ENCODE peak calls at places on chromosome 20, in eight cellular contexts. One of them, this sample, is unnamed.

GRCh38 chr20:32362924-32363364 is 4.8 kb downstream of the ASXL1 start:
- DNase-seq in heart right ventricle: no peak
- DNase-seq in adipocyte: no peak
- DNase-seq in spleen: no peak
- DNase-seq in psoas muscle: no peak
- DNase-seq in left lung: no peak
- DNase-seq in mesendoderm: no peak
- DNase-seq in HepG2: peak; percentile 54
- DNase-seq in this sample: no peak

GRCh38 chr20:35831029-35831428 is 59.2 kb downstream of the PHF20 start:
- DNase-seq in heart right ventricle: no peak
- DNase-seq in adipocyte: peak; percentile 4
- DNase-seq in spleen: no peak
- DNase-seq in psoas muscle: no peak
- DNase-seq in left lung: no peak
- DNase-seq in mesendoderm: no peak
- DNase-seq in HepG2: no peak
- DNase-seq in this sample: no peak

GRCh38 chr20:56829788-56830385 is 200.8 kb downstream of the TFAP2C start:
- DNase-seq in heart right ventricle: no peak
- DNase-seq in adipocyte: no peak
- DNase-seq in spleen: no peak
- DNase-seq in psoas muscle: no peak
- DNase-seq in left lung: no peak
- DNase-seq in mesendoderm: peak; percentile 59
- DNase-seq in HepG2: peak; percentile 32
- DNase-seq in this sample: no peak

GRCh38 chr20:63944078-63944941 is 11.9 kb downstream of the UCKL1 start:
- DNase-seq in heart right ventricle: peak; percentile 19
- DNase-seq in adipocyte: no peak
- DNase-seq in spleen: peak; percentile 79
- DNase-seq in psoas muscle: peak; percentile 46
- DNase-seq in left lung: no peak
- DNase-seq in mesendoderm: no peak
- DNase-seq in HepG2: no peak
- DNase-seq in this sample: no peak

GRCh38 chr20:16821211-16822089 is 73.3 kb downstream of the OTOR start:
- DNase-seq in heart right ventricle: no peak
- DNase-seq in adipocyte: peak; percentile 53
- DNase-seq in spleen: no peak
- DNase-seq in psoas muscle: no peak
- DNase-seq in left lung: no peak
- DNase-seq in mesendoderm: peak; percentile 72
- DNase-seq in HepG2: peak; percentile 46
- DNase-seq in this sample: no peak

GRCh38 chr20:21653628-21654027 is 51.8 kb upstream of the PAX1 start:
- DNase-seq in heart right ventricle: no peak
- DNase-seq in adipocyte: no peak
- DNase-seq in spleen: no peak
- DNase-seq in psoas muscle: no peak
- DNase-seq in left lung: no peak
- DNase-seq in mesendoderm: no peak
- DNase-seq in HepG2: no peak
- DNase-seq in this sample: no peak

GRCh38 chr20:8094415-8094818 is 37.6 kb upstream of the PLCB1 start:
- DNase-seq in heart right ventricle: peak; percentile 22
- DNase-seq in adipocyte: peak; percentile 85
- DNase-seq in spleen: no peak
- DNase-seq in psoas muscle: peak; percentile 66
- DNase-seq in left lung: no peak
- DNase-seq in mesendoderm: peak; percentile 24
- DNase-seq in HepG2: no peak
- DNase-seq in this sample: no peak

GRCh38 chr20:3631534-3631933 is 31.7 kb downstream of the GFRA4 start:
- DNase-seq in heart right ventricle: no peak
- DNase-seq in adipocyte: no peak
- DNase-seq in spleen: no peak
- DNase-seq in psoas muscle: no peak
- DNase-seq in left lung: no peak
- DNase-seq in mesendoderm: no peak
- DNase-seq in HepG2: no peak
- DNase-seq in this sample: no peak

GRCh38 chr20:25040438-25040831 is 17.5 kb downstream of the ACSS1 start:
- DNase-seq in heart right ventricle: no peak
- DNase-seq in adipocyte: peak; percentile 38
- DNase-seq in spleen: peak; percentile 72
- DNase-seq in psoas muscle: no peak
- DNase-seq in left lung: peak; percentile 55
- DNase-seq in mesendoderm: no peak
- DNase-seq in HepG2: no peak
- DNase-seq in this sample: no peak

GRCh38 chr20:25237610-25238318 is 10.1 kb upstream of the PYGB start:
- DNase-seq in heart right ventricle: no peak
- DNase-seq in adipocyte: peak; percentile 98
- DNase-seq in spleen: no peak
- DNase-seq in psoas muscle: peak; percentile 70
- DNase-seq in left lung: peak; percentile 65
- DNase-seq in mesendoderm: peak; percentile 93
- DNase-seq in HepG2: peak; percentile 90
- DNase-seq in this sample: peak; percentile 94

GRCh38 chr20:6828794-6829423 is 61.4 kb downstream of the BMP2 start:
- DNase-seq in heart right ventricle: peak; percentile 15
- DNase-seq in adipocyte: peak; percentile 79
- DNase-seq in spleen: no peak
- DNase-seq in psoas muscle: peak; percentile 55
- DNase-seq in left lung: peak; percentile 43
- DNase-seq in mesendoderm: peak; percentile 82
- DNase-seq in HepG2: peak; percentile 74
- DNase-seq in this sample: no peak

GRCh38 chr20:61950631-61951010 is 115.1 kb downstream of the TAF4 start:
- DNase-seq in heart right ventricle: no peak
- DNase-seq in adipocyte: no peak
- DNase-seq in spleen: peak; percentile 36
- DNase-seq in psoas muscle: no peak
- DNase-seq in left lung: no peak
- DNase-seq in mesendoderm: no peak
- DNase-seq in HepG2: no peak
- DNase-seq in this sample: peak; percentile 81

GRCh38 chr20:48704761-48705160 is 123.0 kb downstream of the PREX1 start:
- DNase-seq in heart right ventricle: no peak
- DNase-seq in adipocyte: no peak
- DNase-seq in spleen: peak; percentile 25
- DNase-seq in psoas muscle: no peak
- DNase-seq in left lung: peak; percentile 18
- DNase-seq in mesendoderm: no peak
- DNase-seq in HepG2: no peak
- DNase-seq in this sample: no peak

GRCh38 chr20:10660661-10661060 is 13.1 kb downstream of the JAG1 start:
- DNase-seq in heart right ventricle: no peak
- DNase-seq in adipocyte: no peak
- DNase-seq in spleen: no peak
- DNase-seq in psoas muscle: no peak
- DNase-seq in left lung: no peak
- DNase-seq in mesendoderm: peak; percentile 57
- DNase-seq in HepG2: no peak
- DNase-seq in this sample: no peak

GRCh38 chr20:41480054-41480770 is 113.6 kb upstream of the EMILIN3 start:
- DNase-seq in heart right ventricle: no peak
- DNase-seq in adipocyte: peak; percentile 17
- DNase-seq in spleen: no peak
- DNase-seq in psoas muscle: no peak
- DNase-seq in left lung: no peak
- DNase-seq in mesendoderm: no peak
- DNase-seq in HepG2: no peak
- DNase-seq in this sample: no peak

GRCh38 chr20:63125893-63126601 is 89.9 kb downstream of the YTHDF1 start:
- DNase-seq in heart right ventricle: no peak
- DNase-seq in adipocyte: no peak
- DNase-seq in spleen: peak; percentile 61
- DNase-seq in psoas muscle: peak; percentile 17
- DNase-seq in left lung: peak; percentile 18
- DNase-seq in mesendoderm: no peak
- DNase-seq in HepG2: no peak
- DNase-seq in this sample: peak; percentile 81

GRCh38 chr20:40630723-40631631 is 58.1 kb downstream of the MAFB start:
- DNase-seq in heart right ventricle: no peak
- DNase-seq in adipocyte: no peak
- DNase-seq in spleen: no peak
- DNase-seq in psoas muscle: peak; percentile 75
- DNase-seq in left lung: no peak
- DNase-seq in mesendoderm: no peak
- DNase-seq in HepG2: no peak
- DNase-seq in this sample: peak; percentile 76

GRCh38 chr20:44390280-44390679 is 34.8 kb downstream of the HNF4A start:
- DNase-seq in heart right ventricle: no peak
- DNase-seq in adipocyte: no peak
- DNase-seq in spleen: no peak
- DNase-seq in psoas muscle: no peak
- DNase-seq in left lung: no peak
- DNase-seq in mesendoderm: no peak
- DNase-seq in HepG2: no peak
- DNase-seq in this sample: no peak

GRCh38 chr20:54680872-54681297 is 205.5 kb downstream of the DOK5 start:
- DNase-seq in heart right ventricle: no peak
- DNase-seq in adipocyte: peak; percentile 80
- DNase-seq in spleen: no peak
- DNase-seq in psoas muscle: no peak
- DNase-seq in left lung: no peak
- DNase-seq in mesendoderm: peak; percentile 57
- DNase-seq in HepG2: peak; percentile 65
- DNase-seq in this sample: no peak

GRCh38 chr20:49765846-49766541 is 46.6 kb upstream of the SLC9A8 start:
- DNase-seq in heart right ventricle: no peak
- DNase-seq in adipocyte: no peak
- DNase-seq in spleen: no peak
- DNase-seq in psoas muscle: no peak
- DNase-seq in left lung: no peak
- DNase-seq in mesendoderm: no peak
- DNase-seq in HepG2: no peak
- DNase-seq in this sample: no peak
- H3K4me1 ChIP-seq in heart right ventricle: peaks cover 28% of the 10 kb centered on the region
- H3K4me1 ChIP-seq in adipocyte: peaks cover 84% of the 10 kb centered on the region
- H3K4me1 ChIP-seq in spleen: peaks cover 18% of the 10 kb centered on the region
- H3K4me1 ChIP-seq in psoas muscle: peaks cover 28% of the 10 kb centered on the region
- H3K4me1 ChIP-seq in left lung: peaks cover 73% of the 10 kb centered on the region
- H3K4me1 ChIP-seq in mesendoderm: peaks cover 5% of the 10 kb centered on the region
- H3K4me1 ChIP-seq in HepG2: peaks cover 69% of the 10 kb centered on the region
- H3K4me1 ChIP-seq in this sample: peaks cover 32% of the 10 kb centered on the region

DNA sequence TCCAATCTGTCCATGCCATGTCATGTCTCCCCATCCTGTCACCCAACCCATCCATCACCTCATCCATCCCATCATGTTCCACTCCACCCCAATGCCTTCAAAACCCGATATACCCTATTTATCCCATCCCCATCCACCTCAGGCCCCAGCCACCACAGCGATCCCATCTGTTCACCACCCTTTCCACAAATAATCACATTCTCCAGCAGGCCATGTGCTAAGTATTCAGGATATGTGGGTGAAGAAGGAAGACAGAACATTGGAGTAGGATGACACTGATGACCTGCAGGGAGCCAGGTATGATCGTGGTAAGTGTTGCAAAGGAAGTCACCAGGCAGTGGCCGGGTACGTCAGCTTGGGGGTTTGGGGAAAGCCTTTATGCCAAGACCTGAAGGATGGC is 48.8 kb downstream of the NPEPL1 start:
- DNase-seq in heart right ventricle: no peak
- DNase-seq in adipocyte: no peak
- DNase-seq in spleen: no peak
- DNase-seq in psoas muscle: no peak
- DNase-seq in left lung: no peak
- DNase-seq in mesendoderm: no peak
- DNase-seq in HepG2: no peak
- DNase-seq in this sample: peak; percentile 66
- H3K27me3 ChIP-seq in heart right ventricle: peaks cover 8% of the 10 kb centered on the region
- H3K27me3 ChIP-seq in adipocyte: peaks cover 32% of the 10 kb centered on the region
- H3K27me3 ChIP-seq in spleen: peaks cover 5% of the 10 kb centered on the region
- H3K27me3 ChIP-seq in psoas muscle: no peaks in the 10 kb centered on the region
- H3K27me3 ChIP-seq in left lung: no peaks in the 10 kb centered on the region
- H3K27me3 ChIP-seq in mesendoderm: no peaks in the 10 kb centered on the region
- H3K27me3 ChIP-seq in HepG2: peaks cover 23% of the 10 kb centered on the region
- H3K27me3 ChIP-seq in this sample: peaks cover 59% of the 10 kb centered on the region

GRCh38 chr20:45909336-45909808 is 2.6 kb downstream of the PLTP start:
- DNase-seq in heart right ventricle: no peak
- DNase-seq in adipocyte: no peak
- DNase-seq in spleen: no peak
- DNase-seq in psoas muscle: no peak
- DNase-seq in left lung: no peak
- DNase-seq in mesendoderm: no peak
- DNase-seq in HepG2: peak; percentile 71
- DNase-seq in this sample: no peak
- H3K36me3 ChIP-seq in heart right ventricle: peaks cover 17% of the 10 kb centered on the region
- H3K36me3 ChIP-seq in adipocyte: peaks cover 44% of the 10 kb centered on the region
- H3K36me3 ChIP-seq in spleen: no peaks in the 10 kb centered on the region
- H3K36me3 ChIP-seq in psoas muscle: no peaks in the 10 kb centered on the region
- H3K36me3 ChIP-seq in left lung: no peaks in the 10 kb centered on the region
- H3K36me3 ChIP-seq in mesendoderm: peaks cover 16% of the 10 kb centered on the region
- H3K36me3 ChIP-seq in HepG2: no peaks in the 10 kb centered on the region
- H3K36me3 ChIP-seq in this sample: no peaks in the 10 kb centered on the region

GRCh38 chr20:50514035-50514337 is 3.8 kb downstream of the PTPN1 start:
- DNase-seq in heart right ventricle: no peak
- DNase-seq in adipocyte: no peak
- DNase-seq in spleen: no peak
- DNase-seq in psoas muscle: no peak
- DNase-seq in left lung: no peak
- DNase-seq in mesendoderm: no peak
- DNase-seq in HepG2: no peak
- DNase-seq in this sample: no peak

GRCh38 chr20:50514750-50515149 is 4.6 kb downstream of the PTPN1 start:
- DNase-seq in heart right ventricle: no peak
- DNase-seq in adipocyte: no peak
- DNase-seq in spleen: no peak
- DNase-seq in psoas muscle: no peak
- DNase-seq in left lung: no peak
- DNase-seq in mesendoderm: no peak
- DNase-seq in HepG2: no peak
- DNase-seq in this sample: no peak

GRCh38 chr20:50512323-50512722 is 2.1 kb downstream of the PTPN1 start:
- DNase-seq in heart right ventricle: no peak
- DNase-seq in adipocyte: no peak
- DNase-seq in spleen: no peak
- DNase-seq in psoas muscle: no peak
- DNase-seq in left lung: no peak
- DNase-seq in mesendoderm: peak; percentile 65
- DNase-seq in HepG2: no peak
- DNase-seq in this sample: no peak

GRCh38 chr20:50515471-50516106 is 5.4 kb downstream of the PTPN1 start:
- DNase-seq in heart right ventricle: no peak
- DNase-seq in adipocyte: no peak
- DNase-seq in spleen: no peak
- DNase-seq in psoas muscle: no peak
- DNase-seq in left lung: no peak
- DNase-seq in mesendoderm: no peak
- DNase-seq in HepG2: no peak
- DNase-seq in this sample: peak; percentile 45

GRCh38 chr20:50513169-50514034 is 3.2 kb downstream of the PTPN1 start:
- DNase-seq in heart right ventricle: no peak
- DNase-seq in adipocyte: peak; percentile 70
- DNase-seq in spleen: no peak
- DNase-seq in psoas muscle: no peak
- DNase-seq in left lung: no peak
- DNase-seq in mesendoderm: no peak
- DNase-seq in HepG2: no peak
- DNase-seq in this sample: no peak
- H3K4me1 ChIP-seq in heart right ventricle: peaks cover 78% of the 10 kb centered on the region
- H3K4me1 ChIP-seq in adipocyte: peaks cover 70% of the 10 kb centered on the region
- H3K4me1 ChIP-seq in spleen: peaks cover 85% of the 10 kb centered on the region
- H3K4me1 ChIP-seq in psoas muscle: peaks cover 74% of the 10 kb centered on the region
- H3K4me1 ChIP-seq in left lung: peaks cover 86% of the 10 kb centered on the region
- H3K4me1 ChIP-seq in mesendoderm: peaks cover 4% of the 10 kb centered on the region
- H3K4me1 ChIP-seq in HepG2: peaks cover 57% of the 10 kb centered on the region
- H3K4me1 ChIP-seq in this sample: peaks cover 67% of the 10 kb centered on the region

This sample was measured in RWPE2.